ENCODE peak calls at places on chromosomes 13 and 19, in five cellular contexts. J is mesendoderm, B is H1, O is H9, M is neuronal stem cell. C is an unnamed sample.
A peak's percentile ranks its signal among the peaks of the same experiment; 100 is the strongest.

GRCh38 chr13:92260363-92260762 is 861.9 kb downstream of the GPC5 start:
- DNase-seq in J (peak; percentile 5), B (no peak), O (no peak), M (no peak), C (no peak)

GRCh38 chr19:33458171-33458633 is 63.4 kb downstream of the PEPD start:
- DNase-seq in M (no peak), J (no peak), O (peak; percentile 15), B (no peak), C (no peak)

GRCh38 chr13:35139591-35139990 is 197.5 kb downstream of the NBEA start:
- DNase-seq in M (no peak), O (no peak), B (no peak), J (no peak), C (peak; percentile 31)

GRCh38 chr13:25847145-25847544 is 204.7 kb downstream of the SHISA2 start:
- DNase-seq in J (no peak), B (no peak), O (no peak), M (no peak), C (no peak)

GRCh38 chr13:37617162-37617561 is 18.6 kb upstream of the POSTN start:
- DNase-seq in M (no peak), O (no peak), B (no peak), J (peak; percentile 90), C (peak; percentile 80)

GRCh38 chr19:39671739-39672363 is 16.1 kb downstream of the LGALS16 start:
- DNase-seq in M (peak; percentile 46), B (peak; percentile 50), O (peak; percentile 55), J (peak; percentile 73), C (peak; percentile 43)

GRCh38 chr19:10517760-10518443 is 655 bp upstream of the S1PR5 start:
- DNase-seq in O (peak; percentile 77), B (peak; percentile 87), J (peak; percentile 71), M (no peak), C (peak; percentile 15)

GRCh38 chr13:108419768-108420167 is 150.2 kb downstream of the TNFSF13B start:
- DNase-seq in B (no peak), O (no peak), J (no peak), M (no peak), C (no peak)

GRCh38 chr19:21947775-21948174 is 63.0 kb downstream of the ZNF208 start:
- DNase-seq in J (peak; percentile 23), M (peak; percentile 2), B (peak; percentile 41), O (no peak), C (no peak)

GRCh38 chr19:7460562-7460966 is 28.3 kb downstream of the PEX11G start:
- DNase-seq in M (no peak), B (no peak), O (no peak), J (peak; percentile 67), C (peak; percentile 44)

GRCh38 chr19:14166448-14166847 is 30.1 kb upstream of the ASF1B start:
- DNase-seq in J (no peak), M (no peak), O (no peak), B (no peak), C (no peak)

GRCh38 chr19:29943615-29944014 is 1.6 kb downstream of the URI1 start:
- DNase-seq in O (no peak), J (no peak), M (no peak), B (no peak), C (no peak)
- H3K4ac ChIP-seq in O (no peak overlapping the region), J (no peak overlapping the region), M (no peak overlapping the region), B (no peak overlapping the region), C (no peak overlapping the region)

GRCh38 chr19:16418597-16418962 is 53.2 kb downstream of the EPS15L1 start:
- DNase-seq in O (no peak), M (no peak), J (peak; percentile 32), B (no peak), C (no peak)

GRCh38 chr19:16417660-16418596 is 53.8 kb downstream of the EPS15L1 start:
- DNase-seq in O (peak; percentile 89), M (peak; percentile 37), B (peak; percentile 90), J (peak; percentile 84), C (peak; percentile 42)

GRCh38 chr19:16420781-16421386 is 50.9 kb downstream of the EPS15L1 start:
- DNase-seq in J (peak; percentile 3), M (no peak), B (no peak), O (peak; percentile 50), C (no peak)

GRCh38 chr19:16421982-16422381 is 49.8 kb downstream of the EPS15L1 start:
- DNase-seq in O (no peak), J (no peak), M (no peak), B (no peak), C (no peak)

DNA sequence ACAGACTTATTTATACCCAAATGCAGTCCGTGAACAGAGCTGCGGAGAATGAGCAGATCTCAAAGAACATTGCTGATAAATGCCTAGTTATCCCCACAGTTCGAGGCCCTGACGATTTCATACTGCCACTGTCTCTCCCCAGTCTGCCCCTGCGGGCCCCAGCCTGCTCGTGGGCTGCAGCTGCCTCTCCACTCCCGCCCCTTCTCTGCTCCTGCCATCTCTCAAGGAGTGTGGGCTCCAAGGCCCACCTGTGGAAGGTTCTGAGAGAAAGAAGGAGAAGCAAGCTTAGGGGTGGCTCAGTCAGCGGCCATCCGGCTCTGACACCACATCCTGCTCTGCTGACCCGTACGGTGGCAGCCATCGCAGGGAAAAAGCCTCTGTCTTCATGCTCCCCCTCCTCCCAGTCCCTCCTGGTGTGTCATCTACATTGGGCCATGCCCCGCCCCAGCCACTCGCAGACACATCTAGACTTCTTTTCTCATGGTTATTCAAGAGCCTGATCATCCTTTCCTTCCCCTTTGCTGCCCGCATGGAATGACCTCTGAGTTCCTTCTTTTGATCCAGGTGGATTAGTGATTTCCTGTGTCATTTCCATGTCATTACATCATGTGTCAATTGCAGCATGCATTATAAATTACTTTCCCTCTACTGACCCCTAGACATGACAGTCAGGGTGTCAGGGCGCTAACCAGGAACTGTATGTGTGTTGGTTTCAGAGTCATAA is 51.9 kb downstream of the EPS15L1 start:
- DNase-seq in J (peak; percentile 61), M (no peak), B (no peak), O (peak; percentile 80), C (no peak)
- H3K4ac ChIP-seq in J (no peak overlapping the region), M (no peak overlapping the region), B (no peak overlapping the region), O (no peak overlapping the region), C (no peak overlapping the region)

DNA sequence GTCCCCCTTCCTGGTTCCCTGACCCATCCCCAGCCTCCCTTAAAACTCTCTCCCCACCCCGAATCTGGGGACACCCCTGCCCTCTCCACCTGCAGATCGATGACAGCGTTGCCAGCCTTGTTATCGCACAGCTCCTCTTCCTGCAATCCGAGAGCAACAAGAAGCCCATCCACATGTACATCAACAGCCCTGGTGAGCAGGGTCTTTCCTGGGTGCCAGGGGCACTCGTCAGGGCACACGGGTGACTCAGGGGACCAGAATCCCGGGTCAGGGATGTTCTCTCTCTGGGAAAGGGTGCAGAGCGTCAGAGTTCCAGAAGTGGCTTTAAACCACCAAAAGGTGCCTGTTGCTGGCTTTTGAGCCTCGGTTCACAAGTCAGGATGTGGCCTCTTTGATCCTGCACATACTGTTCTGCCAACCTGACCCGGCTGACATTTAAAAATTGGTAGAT is 1.0 kb downstream of the CLPP start:
- DNase-seq in M (no peak), J (no peak), O (no peak), B (no peak), C (no peak)
- H3K4ac ChIP-seq in M (no peak overlapping the region), J (peak overlapping the region; percentile 71), O (no peak overlapping the region), B (no peak overlapping the region), C (peak overlapping the region; percentile 81)

DNA sequence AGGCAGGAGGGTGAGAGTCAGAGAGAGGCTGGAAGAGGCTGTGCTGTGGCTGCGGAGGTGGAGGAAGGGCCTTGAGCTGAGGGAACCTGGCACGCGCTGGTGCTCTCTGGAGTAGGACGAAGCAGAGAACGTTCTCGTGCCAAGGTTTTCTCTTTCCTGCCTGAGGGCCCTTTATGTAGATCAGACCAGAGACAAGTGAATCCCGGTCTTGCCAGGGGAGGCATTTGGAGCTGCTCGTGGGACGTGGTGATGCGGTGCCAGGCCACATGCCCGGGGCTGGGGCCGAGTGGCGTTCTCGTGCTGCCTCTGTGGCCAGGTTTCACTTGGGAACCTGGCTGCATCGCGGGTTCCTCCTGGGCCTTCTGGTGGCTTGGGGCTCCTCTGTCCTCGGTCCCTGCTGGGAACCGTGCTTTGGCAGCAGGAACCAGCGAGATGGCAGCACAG is 54.2 kb downstream of the KDM4B start:
- DNase-seq in M (no peak), O (no peak), J (no peak), B (no peak), C (no peak)
- H3K4ac ChIP-seq in M (no peak overlapping the region), O (no peak overlapping the region), J (no peak overlapping the region), B (no peak overlapping the region), C (no peak overlapping the region)

GRCh38 chr19:6272411-6272791 is 7.4 kb downstream of the MLLT1 start:
- DNase-seq in O (no peak), J (no peak), M (no peak), B (no peak), C (no peak)
- H3K4ac ChIP-seq in O (no peak overlapping the region), J (no peak overlapping the region), M (no peak overlapping the region), B (no peak overlapping the region), C (peak overlapping the region; percentile 96)

DNA sequence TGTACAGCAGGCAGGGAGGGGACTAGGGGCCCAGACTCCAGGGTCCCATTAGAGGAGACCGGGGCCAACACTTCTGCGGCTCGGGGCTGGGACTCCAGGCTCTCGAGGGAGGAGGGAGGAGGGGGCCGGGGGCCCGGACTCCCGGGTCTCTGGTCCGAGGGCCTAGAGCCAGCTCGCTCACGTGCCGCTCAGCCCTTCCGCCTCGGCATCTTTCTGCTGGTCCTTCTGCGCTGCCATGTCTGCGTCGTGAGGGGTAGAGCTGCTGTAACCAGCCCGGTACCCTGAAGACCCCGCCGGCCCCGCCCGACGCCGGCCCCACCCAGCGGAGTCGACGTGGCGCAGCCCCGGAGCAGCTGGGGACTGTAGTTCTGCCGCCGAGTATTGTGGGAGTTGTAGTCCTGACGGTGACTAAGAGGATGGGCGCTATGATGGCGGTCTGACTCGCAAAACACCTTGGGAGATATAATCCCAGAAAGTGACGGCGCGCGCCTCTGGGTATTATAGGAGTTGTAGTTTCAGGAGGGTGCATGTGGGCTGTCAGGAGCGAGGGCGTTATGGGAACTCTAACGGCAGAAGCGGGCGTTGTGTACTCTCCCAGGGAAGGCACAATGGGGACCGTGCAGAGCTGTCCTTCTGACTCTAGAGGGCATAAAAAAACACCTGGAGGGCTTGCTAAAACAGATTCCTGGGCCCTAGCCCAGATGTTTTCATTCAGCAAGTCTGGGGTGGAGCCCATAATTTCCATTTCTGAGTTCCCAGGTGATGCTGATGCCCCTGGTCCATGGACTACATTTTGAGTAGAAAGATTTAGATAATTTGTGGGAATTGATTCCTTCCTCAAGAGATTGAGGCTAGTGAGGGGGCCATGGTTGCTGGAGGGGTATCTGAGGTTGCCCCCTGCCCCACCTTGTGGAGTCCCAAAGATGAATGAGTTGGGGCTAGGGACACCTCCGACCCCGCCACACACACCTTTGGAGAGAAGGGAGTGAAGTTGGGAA is at the start of gene RABAC1:
- DNase-seq in O (peak; percentile 98), B (peak; percentile 94), M (peak; percentile 90), J (peak; percentile 98), C (peak; percentile 91)
- H3K4ac ChIP-seq in O (no peak within 1 kb of the TSS), B (no peak within 1 kb of the TSS), M (no peak within 1 kb of the TSS), J (peak within 1 kb of the TSS; percentile 76), C (peak within 1 kb of the TSS; percentile 91)

DNA sequence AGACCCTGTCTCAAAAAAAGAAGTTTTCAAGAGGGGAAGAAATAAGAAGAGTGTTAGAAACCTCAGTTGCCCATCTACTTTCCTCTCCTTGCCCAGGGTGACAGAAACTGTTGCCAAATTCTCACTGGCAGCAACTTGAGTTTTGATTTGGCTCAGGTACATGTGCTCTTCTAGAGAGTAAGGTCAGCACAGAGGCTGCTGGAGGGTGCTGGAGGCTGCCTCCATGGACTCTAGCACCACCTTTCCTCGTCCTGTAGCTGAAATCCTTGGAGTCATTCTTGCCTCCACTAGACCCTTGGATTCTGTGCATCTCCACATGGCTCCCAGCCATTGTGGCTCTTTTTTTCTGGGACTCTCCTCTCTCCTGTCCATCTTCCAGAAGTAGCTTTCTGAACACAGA is 149.1 kb downstream of the TM9SF2 start:
- DNase-seq in J (no peak), O (no peak), B (no peak), M (no peak), C (no peak)
- H3K4ac ChIP-seq in J (no peak overlapping the region), O (no peak overlapping the region), B (no peak overlapping the region), M (no peak overlapping the region), C (no peak overlapping the region)